ENCODE peak calls at places on chromosomes 1 and 21, in eight cellular contexts. One of them, this sample, is unnamed.
A peak's percentile ranks its signal among the peaks of the same experiment; 100 is the strongest.

GRCh38 chr1:154219511-154219910 is 1.2 kb upstream of the UBAP2L start:
- DNase-seq in neuronal stem cell: no peak
- DNase-seq in T-helper 2 cell: no peak
- DNase-seq in NCI-H1105: no peak
- DNase-seq in brain pericyte: no peak
- DNase-seq in glomerular endothelial cell: no peak
- DNase-seq in stimulated activated CD4-positive, alpha-beta T cell treated with anti-CD3 and anti-CD28 coated beads, Interleukin-4, amount 100 ng/mL, for 48 hours: no peak
- DNase-seq in amygdala: no peak
- DNase-seq in this sample: no peak

GRCh38 chr1:89980605-89981004 is 14.3 kb upstream of the ZNF326 start:
- DNase-seq in stimulated activated CD4-positive, alpha-beta T cell treated with anti-CD3 and anti-CD28 coated beads, Interleukin-4, amount 100 ng/mL, for 48 hours: no peak
- DNase-seq in glomerular endothelial cell: no peak
- DNase-seq in amygdala: no peak
- DNase-seq in brain pericyte: peak; percentile 53
- DNase-seq in neuronal stem cell: no peak
- DNase-seq in T-helper 2 cell: no peak
- DNase-seq in NCI-H1105: no peak
- DNase-seq in this sample: peak; percentile 82

GRCh38 chr1:58883888-58884482 is 100.1 kb upstream of the JUN start:
- DNase-seq in neuronal stem cell: no peak
- DNase-seq in glomerular endothelial cell: no peak
- DNase-seq in NCI-H1105: no peak
- DNase-seq in amygdala: no peak
- DNase-seq in brain pericyte: no peak
- DNase-seq in stimulated activated CD4-positive, alpha-beta T cell treated with anti-CD3 and anti-CD28 coated beads, Interleukin-4, amount 100 ng/mL, for 48 hours: no peak
- DNase-seq in T-helper 2 cell: no peak
- DNase-seq in this sample: no peak

GRCh38 chr21:35503646-35504045 is 454.5 kb upstream of the RUNX1 start:
- DNase-seq in amygdala: no peak
- DNase-seq in T-helper 2 cell: no peak
- DNase-seq in glomerular endothelial cell: no peak
- DNase-seq in stimulated activated CD4-positive, alpha-beta T cell treated with anti-CD3 and anti-CD28 coated beads, Interleukin-4, amount 100 ng/mL, for 48 hours: no peak
- DNase-seq in neuronal stem cell: no peak
- DNase-seq in NCI-H1105: no peak
- DNase-seq in brain pericyte: no peak
- DNase-seq in this sample: no peak

GRCh38 chr1:115969509-115969908 is 6.8 kb upstream of the SLC22A15 start:
- DNase-seq in amygdala: no peak
- DNase-seq in brain pericyte: no peak
- DNase-seq in stimulated activated CD4-positive, alpha-beta T cell treated with anti-CD3 and anti-CD28 coated beads, Interleukin-4, amount 100 ng/mL, for 48 hours: no peak
- DNase-seq in NCI-H1105: no peak
- DNase-seq in glomerular endothelial cell: no peak
- DNase-seq in T-helper 2 cell: no peak
- DNase-seq in neuronal stem cell: no peak
- DNase-seq in this sample: no peak

GRCh38 chr21:16198546-16198945 is 468.8 kb downstream of the USP25 start:
- DNase-seq in NCI-H1105: no peak
- DNase-seq in glomerular endothelial cell: no peak
- DNase-seq in stimulated activated CD4-positive, alpha-beta T cell treated with anti-CD3 and anti-CD28 coated beads, Interleukin-4, amount 100 ng/mL, for 48 hours: no peak
- DNase-seq in T-helper 2 cell: no peak
- DNase-seq in brain pericyte: no peak
- DNase-seq in neuronal stem cell: no peak
- DNase-seq in amygdala: no peak
- DNase-seq in this sample: no peak

GRCh38 chr1:204678721-204679455 is 6.7 kb downstream of the LRRN2 start:
- DNase-seq in stimulated activated CD4-positive, alpha-beta T cell treated with anti-CD3 and anti-CD28 coated beads, Interleukin-4, amount 100 ng/mL, for 48 hours: no peak
- DNase-seq in T-helper 2 cell: no peak
- DNase-seq in NCI-H1105: no peak
- DNase-seq in brain pericyte: no peak
- DNase-seq in amygdala: no peak
- DNase-seq in glomerular endothelial cell: no peak
- DNase-seq in neuronal stem cell: no peak
- DNase-seq in this sample: no peak

GRCh38 chr1:171984850-171985485 is 143.7 kb downstream of the DNM3 start:
- DNase-seq in T-helper 2 cell: no peak
- DNase-seq in glomerular endothelial cell: no peak
- DNase-seq in neuronal stem cell: no peak
- DNase-seq in brain pericyte: no peak
- DNase-seq in stimulated activated CD4-positive, alpha-beta T cell treated with anti-CD3 and anti-CD28 coated beads, Interleukin-4, amount 100 ng/mL, for 48 hours: no peak
- DNase-seq in NCI-H1105: peak; percentile 26
- DNase-seq in amygdala: no peak
- DNase-seq in this sample: no peak

GRCh38 chr21:23695449-23695848 is 1911.8 kb downstream of the MRPL39 start:
- DNase-seq in neuronal stem cell: no peak
- DNase-seq in stimulated activated CD4-positive, alpha-beta T cell treated with anti-CD3 and anti-CD28 coated beads, Interleukin-4, amount 100 ng/mL, for 48 hours: no peak
- DNase-seq in T-helper 2 cell: no peak
- DNase-seq in NCI-H1105: no peak
- DNase-seq in brain pericyte: no peak
- DNase-seq in amygdala: no peak
- DNase-seq in glomerular endothelial cell: no peak
- DNase-seq in this sample: no peak

GRCh38 chr21:36891692-36892091 is 74.8 kb downstream of the HLCS start:
- DNase-seq in neuronal stem cell: no peak
- DNase-seq in brain pericyte: no peak
- DNase-seq in amygdala: no peak
- DNase-seq in T-helper 2 cell: no peak
- DNase-seq in NCI-H1105: no peak
- DNase-seq in stimulated activated CD4-positive, alpha-beta T cell treated with anti-CD3 and anti-CD28 coated beads, Interleukin-4, amount 100 ng/mL, for 48 hours: no peak
- DNase-seq in glomerular endothelial cell: no peak
- DNase-seq in this sample: no peak

GRCh38 chr1:154433161-154433681 is 28.1 kb downstream of the IL6R start:
- DNase-seq in stimulated activated CD4-positive, alpha-beta T cell treated with anti-CD3 and anti-CD28 coated beads, Interleukin-4, amount 100 ng/mL, for 48 hours: no peak
- DNase-seq in glomerular endothelial cell: no peak
- DNase-seq in NCI-H1105: no peak
- DNase-seq in T-helper 2 cell: peak; percentile 21
- DNase-seq in neuronal stem cell: no peak
- DNase-seq in amygdala: no peak
- DNase-seq in brain pericyte: no peak
- DNase-seq in this sample: no peak